ENCODE peak calls at places on chromosomes 7 and 10, in four cellular contexts. B is K562, R is GM12878, I is SK-N-SH. J is an unnamed sample.

GRCh38 chr7:22942191-22942590 is 71.7 kb downstream of the HYCC1 start:
- DNase-seq in B (no peak), R (no peak), I (no peak), J (no peak)

GRCh38 chr10:101612872-101613271 is 24.8 kb downstream of the DPCD start:
- DNase-seq in B (no peak), R (no peak), I (no peak), J (no peak)

GRCh38 chr10:42924484-42924883 is 141.9 kb downstream of the BMS1 start:
- DNase-seq in B (no peak), R (no peak), I (no peak), J (no peak)

GRCh38 chr10:99435986-99436633 is 5.7 kb upstream of the GOT1 start:
- DNase-seq in B (peak), R (no peak), I (peak), J (no peak)

GRCh38 chr10:100848770-100849169 is 64.0 kb upstream of the SLF2 start:
- DNase-seq in B (no peak), R (no peak), I (no peak), J (no peak)

GRCh38 chr7:95104739-95105138 is 197.3 kb downstream of the PPP1R9A start:
- DNase-seq in B (no peak), R (no peak), I (no peak), J (no peak)

GRCh38 chr10:68742397-68742796 is 21.4 kb downstream of the CCAR1 start:
- DNase-seq in B (no peak), R (no peak), I (no peak), J (no peak)

GRCh38 chr7:71184136-71184535 is 52.2 kb downstream of the GALNT17 start:
- DNase-seq in B (no peak), R (no peak), I (no peak), J (no peak)

GRCh38 chr10:63547628-63548356 is 26.6 kb downstream of the REEP3 start:
- DNase-seq in B (peak), R (no peak), I (peak), J (no peak)

GRCh38 chr10:112794201-112794600 is 155.8 kb upstream of the TCF7L2 start:
- DNase-seq in B (no peak), R (no peak), I (no peak), J (no peak)

GRCh38 chr10:71331736-71332135 is 12.7 kb downstream of the SLC29A3 start:
- DNase-seq in B (no peak), R (no peak), I (no peak), J (no peak)

GRCh38 chr7:112009081-112009480 is 197.1 kb downstream of the DOCK4 start:
- DNase-seq in B (no peak), R (no peak), I (no peak), J (no peak)

GRCh38 chr10:34727595-34728033 is 87.5 kb downstream of the PARD3 start:
- DNase-seq in B (no peak), R (no peak), I (no peak), J (no peak)
- TF ChIP-seq EP300 in B (no peak), R (no peak), I (no peak), J (no peak)

DNA sequence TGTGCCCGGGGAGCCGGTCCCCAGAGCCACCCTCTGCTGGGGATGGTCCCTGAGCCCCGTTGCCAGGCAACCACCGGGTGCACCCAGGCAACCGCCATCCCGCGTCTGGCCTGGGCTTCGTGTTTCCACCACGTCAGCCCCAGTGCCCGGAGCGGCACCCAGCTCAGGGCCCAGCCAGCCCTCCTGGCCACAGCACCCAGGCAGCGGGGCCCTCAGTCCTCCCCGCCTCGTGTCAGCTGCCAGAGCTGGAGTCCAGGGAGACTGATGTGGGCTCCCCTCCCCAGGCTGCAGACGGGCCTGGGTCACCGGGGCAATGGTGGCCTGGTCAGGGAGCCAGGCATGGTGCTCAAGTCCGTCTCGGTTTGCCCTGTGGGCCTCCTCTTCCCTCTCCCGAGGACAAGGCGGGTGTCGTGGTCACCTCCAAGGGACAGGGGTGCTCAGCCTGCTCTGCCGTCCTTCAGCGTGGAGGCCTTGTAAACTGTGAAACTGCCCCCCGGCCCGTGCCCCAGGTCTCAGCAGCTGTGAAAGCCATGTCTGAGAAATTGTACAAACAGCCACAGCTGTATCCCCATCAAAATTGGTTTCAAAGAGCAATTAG is 72.5 kb downstream of the MICALL2 start:
- DNase-seq in B (no peak), R (no peak), I (peak), J (no peak)
- TF ChIP-seq USF2 in B (no peak), R (no peak), I (no peak), J (no peak)

GRCh38 chr10:11516419-11516721 is 95.1 kb downstream of the USP6NL start:
- DNase-seq in B (no peak), R (peak), I (no peak), J (no peak)

GRCh38 chr10:11511325-11511724 is 100.1 kb downstream of the USP6NL start:
- DNase-seq in B (no peak), R (no peak), I (no peak), J (no peak)

GRCh38 chr10:11515596-11516418 is 95.6 kb downstream of the USP6NL start:
- DNase-seq in B (peak), R (peak), I (peak), J (no peak)

GRCh38 chr10:11512596-11512995 is 98.9 kb downstream of the USP6NL start:
- DNase-seq in B (no peak), R (no peak), I (no peak), J (no peak)

GRCh38 chr10:11513727-11514126 is 97.7 kb downstream of the USP6NL start:
- DNase-seq in B (no peak), R (no peak), I (no peak), J (no peak)
- TF ChIP-seq NRF1 in B (no peak), R (no peak), I (no peak), J (no peak)

DNA sequence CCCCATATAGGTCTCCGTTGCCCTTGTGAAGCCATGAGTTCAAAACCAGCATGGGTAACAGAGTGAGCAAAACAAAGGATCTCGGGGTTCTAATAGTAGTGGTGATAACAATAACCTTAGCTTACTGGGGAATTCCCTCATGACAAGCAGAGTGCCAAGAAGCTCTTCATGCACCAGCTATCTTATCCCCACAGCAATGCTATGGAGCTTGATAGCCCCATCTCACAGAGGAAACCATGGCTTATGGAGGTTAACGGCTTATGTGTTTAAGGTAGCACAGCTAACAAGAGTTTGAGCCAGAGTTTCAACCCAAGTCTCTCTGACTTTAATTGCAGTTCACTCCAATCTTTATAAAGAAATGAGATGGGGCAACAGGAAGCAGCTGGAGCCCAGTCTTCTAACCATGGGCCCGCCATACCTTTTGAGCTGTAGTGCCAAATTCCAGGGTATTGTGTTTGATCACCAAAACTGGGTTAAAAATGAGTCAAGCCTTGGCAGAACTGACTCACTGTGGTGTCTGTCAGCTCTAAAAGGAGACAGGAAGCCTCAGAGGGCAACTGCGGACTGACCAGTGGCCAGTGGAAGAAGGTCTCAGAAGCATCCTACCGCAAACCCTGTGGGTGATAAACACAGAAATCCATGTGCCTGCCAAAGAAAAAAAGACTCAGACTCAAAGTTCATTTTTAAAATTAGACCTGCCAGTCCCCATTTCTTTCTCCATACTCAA is 16.5 kb upstream of the PLAU start:
- DNase-seq in B (no peak), R (no peak), I (no peak), J (no peak)
- TF ChIP-seq EP300 in B (peak), R (no peak), I (peak), J (no peak)